ENCODE peak calls at places on chromosomes 3 and 15, in four cellular contexts. C is H1, R is HCT116, W is GM12878. K is an unnamed sample.

GRCh38 chr15:52236015-52236414 is 44.8 kb upstream of the GNB5 start:
- DNase-seq in R (no peak), W (no peak), C (no peak), K (no peak)

GRCh38 chr3:158659454-158660237 is 12.8 kb downstream of the LXN start:
- DNase-seq in R (peak), W (no peak), C (no peak), K (peak)

GRCh38 chr15:45790325-45790943 is 155.6 kb downstream of the SQOR start:
- DNase-seq in C (no peak), W (no peak), R (peak), K (peak)

GRCh38 chr3:184523825-184524615 is 37.6 kb upstream of the EPHB3 start:
- DNase-seq in C (no peak), R (peak), W (no peak), K (peak)

GRCh38 chr15:85589873-85590272 is 204.9 kb downstream of the KLHL25 start:
- DNase-seq in W (no peak), R (no peak), C (no peak), K (no peak)

GRCh38 chr3:135218782-135219181 is 423.7 kb downstream of the EPHB1 start:
- DNase-seq in R (no peak), C (no peak), W (no peak), K (no peak)

GRCh38 chr3:194449913-194450312 is 36.9 kb downstream of the ATP13A3 start:
- DNase-seq in W (no peak), R (no peak), C (no peak), K (no peak)

GRCh38 chr3:136891934-136892855 is 30.2 kb downstream of the NCK1 start:
- DNase-seq in C (no peak), R (no peak), W (no peak), K (peak)

GRCh38 chr3:66010348-66011097 is 28.2 kb downstream of the MAGI1 start:
- DNase-seq in R (peak), C (peak), W (no peak), K (no peak)

GRCh38 chr3:69671082-69671952 is 67.9 kb upstream of the MITF start:
- DNase-seq in R (peak), C (no peak), W (no peak), K (peak)

GRCh38 chr3:130242850-130243569 is 102.5 kb upstream of the COL6A5 start:
- DNase-seq in C (no peak), W (no peak), R (no peak), K (peak)

GRCh38 chr3:42504334-42505202 is 2.1 kb downstream of the VIPR1 start:
- DNase-seq in R (no peak), C (no peak), W (no peak), K (no peak)

GRCh38 chr3:148697311-148698189 is at the start of gene AGTR1:
- DNase-seq in R (no peak), C (peak), W (no peak), K (no peak)

GRCh38 chr3:130700541-130700940 is 46.1 kb downstream of the PIK3R4 start:
- DNase-seq in C (no peak), R (no peak), W (no peak), K (no peak)

GRCh38 chr15:48400086-48400485 is 68.9 kb downstream of the DUT start:
- DNase-seq in C (no peak), W (no peak), R (no peak), K (no peak)

GRCh38 chr3:61776390-61776789 is 215.0 kb downstream of the PTPRG start:
- DNase-seq in R (no peak), C (no peak), W (no peak), K (no peak)

GRCh38 chr3:98454929-98455328 is 8.1 kb upstream of the OR5K1 start:
- DNase-seq in C (no peak), W (no peak), R (no peak), K (no peak)

GRCh38 chr3:124885466-124886167 is 1.5 kb downstream of the ITGB5 start:
- DNase-seq in R (no peak), C (no peak), W (no peak), K (no peak)

GRCh38 chr3:158105710-158106438 is at the start of gene SHOX2:
- DNase-seq in C (no peak), R (no peak), W (no peak), K (no peak)

GRCh38 chr3:155727836-155728235 is 17.0 kb downstream of the PLCH1 start:
- DNase-seq in W (no peak), C (no peak), R (no peak), K (no peak)

GRCh38 chr3:145197051-145197562 is 963.9 kb downstream of the PLOD2 start:
- DNase-seq in R (no peak), C (no peak), W (no peak), K (peak)

GRCh38 chr15:80531388-80532184 is 127.4 kb downstream of the ARNT2 start:
- DNase-seq in W (no peak), R (no peak), C (no peak), K (no peak)

GRCh38 chr3:10553586-10554235 is 48.3 kb upstream of the ATP2B2 start:
- DNase-seq in C (peak), W (no peak), R (no peak), K (no peak)

GRCh38 chr15:39744334-39745103 is 38.1 kb downstream of the FSIP1 start:
- DNase-seq in R (no peak), C (no peak), W (no peak), K (no peak)

GRCh38 chr3:23442598-23443383 is 239.7 kb downstream of the UBE2E2 start:
- DNase-seq in C (no peak), W (no peak), R (no peak), K (no peak)

GRCh38 chr15:55222588-55222987 is 25.8 kb upstream of the RSL24D1 start:
- DNase-seq in W (peak), C (no peak), R (no peak), K (no peak)

GRCh38 chr3:195896361-195897080 is 11.8 kb downstream of the TNK2 start:
- DNase-seq in R (no peak), W (no peak), C (no peak), K (no peak)

GRCh38 chr3:55854395-55854994 is 367.4 kb upstream of the WNT5A start:
- DNase-seq in W (no peak), C (no peak), R (no peak), K (no peak)

GRCh38 chr3:29453278-29453961 is 172.5 kb downstream of the RBMS3 start:
- DNase-seq in C (no peak), W (no peak), R (no peak), K (no peak)

GRCh38 chr3:121477589-121477988 is 68.2 kb downstream of the POLQ start:
- DNase-seq in W (no peak), R (no peak), C (no peak), K (no peak)

GRCh38 chr15:73564255-73564654 is 68.9 kb downstream of the NPTN start:
- DNase-seq in R (peak), C (no peak), W (no peak), K (no peak)

DNA sequence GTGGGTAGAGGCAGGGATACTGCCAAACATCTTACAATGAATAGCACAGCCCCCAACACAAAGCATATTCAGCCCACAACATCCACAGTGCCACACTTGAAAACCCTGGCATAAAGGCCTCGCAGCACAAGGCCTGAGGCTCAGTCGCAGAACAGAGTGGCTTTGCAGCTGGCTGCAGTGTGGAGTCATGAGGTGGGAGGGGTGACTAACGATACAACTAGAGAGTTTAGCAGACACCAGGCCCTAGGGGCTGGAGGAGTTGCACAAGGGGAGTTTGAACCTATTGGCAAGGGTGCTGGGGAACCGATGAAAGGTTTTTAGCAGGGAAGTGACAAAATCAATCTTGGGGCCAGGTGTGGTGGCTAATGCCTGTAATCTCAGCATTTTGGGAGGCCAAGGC is 32.1 kb downstream of the GRK7 start:
- DNase-seq in R (no peak), C (no peak), W (no peak), K (no peak)
- TF ChIP-seq JUND in R (no peak), C (no peak), W (no peak), K (no peak)

DNA sequence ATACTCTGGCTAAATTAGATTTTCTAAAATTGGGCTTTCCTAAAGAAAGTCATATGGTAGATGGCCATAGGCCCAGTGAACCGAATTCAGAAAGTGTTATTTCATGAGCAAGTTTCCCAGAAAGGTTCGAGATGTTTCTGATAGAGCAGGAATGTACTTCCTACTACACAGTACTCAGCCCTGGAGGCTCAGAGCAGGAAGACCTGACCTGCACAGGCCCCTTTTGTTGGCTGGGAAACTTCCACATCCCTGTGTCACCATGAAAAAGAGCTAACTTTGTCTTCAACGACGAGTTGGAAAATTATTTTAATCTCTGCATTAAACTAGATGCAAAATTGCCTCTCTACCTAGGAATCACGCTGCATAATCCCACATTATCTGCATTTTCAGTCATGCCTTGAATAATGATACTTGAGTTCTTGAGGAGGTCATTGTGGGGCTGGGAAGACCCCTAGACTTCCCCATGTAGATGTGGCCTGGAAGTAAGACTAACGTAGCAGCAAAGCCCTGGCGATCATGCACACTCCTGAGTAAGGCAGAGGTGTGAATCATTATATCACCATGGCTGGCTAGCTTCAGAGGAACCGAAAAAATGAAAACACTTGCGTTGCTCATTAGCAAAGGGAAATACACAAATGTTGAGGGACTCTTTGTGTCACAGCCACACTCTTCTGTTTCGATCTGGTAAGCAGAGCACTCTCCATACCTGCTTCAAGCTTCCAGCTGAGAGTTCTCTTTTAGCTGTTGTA is 47.1 kb downstream of the CMTM7 start:
- DNase-seq in C (no peak), R (no peak), W (peak), K (peak)
- TF ChIP-seq JUND in C (no peak), R (no peak), W (no peak), K (peak)

DNA sequence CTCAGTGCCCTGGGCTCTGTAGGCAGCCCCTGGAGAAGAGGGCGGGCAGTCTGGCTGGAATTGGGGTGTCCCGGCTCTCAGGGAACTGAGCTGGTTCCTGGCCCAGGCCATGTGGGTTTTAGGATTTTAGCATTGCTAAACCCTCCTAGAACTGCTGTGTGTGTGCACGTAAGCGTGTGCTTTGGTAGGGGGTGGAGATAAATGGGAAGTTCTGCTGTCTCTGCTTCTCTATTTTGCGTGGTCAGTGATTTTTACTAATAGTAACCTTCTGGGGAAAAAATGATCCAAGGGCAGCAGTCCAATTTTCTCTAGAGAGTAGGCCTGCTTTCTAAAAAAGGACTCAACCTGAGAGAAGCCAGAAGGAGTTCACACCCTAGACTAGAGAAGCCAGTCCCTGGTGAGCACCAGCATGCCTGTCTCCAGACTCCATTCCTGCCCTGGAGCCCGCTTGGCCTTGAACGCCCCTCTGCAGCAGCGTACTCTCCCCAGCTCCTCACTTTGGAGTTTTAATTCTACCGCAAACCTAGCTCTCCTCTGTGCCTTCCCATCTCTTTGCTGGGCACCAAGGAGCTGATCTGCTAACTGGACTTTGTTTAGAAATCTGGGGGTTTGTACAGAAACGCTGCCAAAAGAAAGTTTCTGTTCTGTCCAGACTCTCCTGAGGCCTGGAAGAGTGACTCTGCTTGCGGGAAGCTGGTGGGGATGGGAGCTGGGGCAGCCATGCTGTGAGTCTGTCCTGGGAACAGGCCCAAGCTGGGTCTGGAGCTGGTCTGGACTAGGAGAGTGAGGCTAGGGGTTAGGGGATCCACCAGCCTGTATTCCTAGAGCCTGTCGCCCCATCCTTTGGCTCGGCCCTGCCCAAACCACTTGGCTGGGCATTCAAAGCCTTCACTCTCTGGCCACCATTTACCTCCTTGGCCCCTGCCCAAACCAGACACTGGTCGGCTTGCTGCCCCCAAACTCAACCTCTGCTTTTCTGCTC is 19.7 kb downstream of the CORO2B start:
- DNase-seq in C (no peak), R (no peak), W (no peak), K (no peak)
- TF ChIP-seq JUND in C (no peak), R (no peak), W (no peak), K (no peak)

DNA sequence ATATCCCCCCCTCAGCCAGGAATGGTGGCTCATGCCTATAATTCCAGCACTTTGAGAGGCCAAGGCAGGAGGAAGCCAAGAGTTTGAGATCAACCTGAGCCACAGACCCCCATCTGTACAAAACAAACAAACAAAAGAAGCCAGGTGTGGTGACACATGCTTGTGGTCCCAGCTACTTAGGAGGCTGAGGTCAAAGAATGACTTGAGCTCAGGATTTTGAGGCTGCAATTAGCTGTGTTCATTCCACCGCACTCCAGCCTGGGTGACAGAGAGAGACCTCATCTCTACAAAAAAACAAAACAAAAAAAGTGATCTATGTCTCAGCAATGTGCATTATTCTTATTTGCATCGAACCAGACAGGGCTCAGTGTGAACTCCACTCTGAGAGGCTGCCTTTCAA is 800.8 kb downstream of the MCTP2 start:
- DNase-seq in C (no peak), R (no peak), W (no peak), K (no peak)
- TF ChIP-seq JUND in C (no peak), R (no peak), W (no peak), K (no peak)

GRCh38 chr3:16460886-16461285 is 52.6 kb downstream of the RFTN1 start:
- DNase-seq in R (no peak), C (no peak), W (no peak), K (no peak)

GRCh38 chr3:16455001-16455400 is 58.5 kb downstream of the RFTN1 start:
- DNase-seq in W (no peak), R (no peak), C (no peak), K (no peak)

GRCh38 chr3:16455946-16456345 is 57.6 kb downstream of the RFTN1 start:
- DNase-seq in C (no peak), R (no peak), W (no peak), K (no peak)

GRCh38 chr3:16460273-16460672 is 53.2 kb downstream of the RFTN1 start:
- DNase-seq in C (no peak), R (no peak), W (no peak), K (no peak)

DNA sequence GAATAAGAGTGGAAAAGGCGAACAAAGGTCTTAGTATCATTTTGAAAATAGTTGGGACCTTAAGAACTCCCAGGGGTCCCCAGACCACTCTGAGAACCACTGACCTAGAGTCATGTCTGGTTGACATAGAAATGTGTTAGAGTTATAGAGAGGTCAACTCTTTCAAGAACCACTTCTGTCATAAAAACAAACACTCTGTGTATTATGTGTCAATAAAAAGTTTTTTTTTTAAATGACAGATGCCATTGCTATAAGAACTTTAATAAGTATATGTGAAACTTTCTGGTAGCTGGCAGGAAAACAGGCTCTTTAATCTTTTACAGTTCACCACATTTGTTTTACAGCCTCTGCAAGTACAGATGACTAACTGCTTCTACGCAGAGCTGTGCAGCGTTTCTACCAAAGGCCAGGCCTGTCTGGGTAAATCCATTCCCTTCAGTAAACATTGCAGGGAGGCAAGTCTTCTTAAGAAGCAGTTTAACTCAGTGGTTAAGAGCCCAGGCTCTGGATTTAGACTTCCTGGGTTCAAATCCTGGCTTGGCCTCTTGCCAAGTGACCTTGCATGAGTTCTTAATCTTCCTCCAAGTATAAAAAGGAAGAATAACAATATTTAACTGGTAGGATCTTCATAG is 56.6 kb downstream of the RFTN1 start:
- DNase-seq in R (no peak), C (no peak), W (no peak), K (no peak)
- TF ChIP-seq JUND in R (no peak), C (no peak), W (no peak), K (no peak)

GRCh38 chr3:120438971-120439370 is 11.8 kb downstream of the FSTL1 start:
- DNase-seq in W (no peak), C (no peak), R (no peak), K (peak)
- TF ChIP-seq JUND in W (no peak), C (no peak), R (no peak), K (no peak)

K was measured in T47D.